ENCODE peak calls at places on chromosomes 4 and X, in seven cellular contexts. One of them, this sample, is unnamed.

GRCh38 chr4:102734591-102735385 is 26.0 kb downstream of the MANBA start:
- DNase-seq in D721Med: no peak
- DNase-seq in endodermal cell: no peak
- DNase-seq in Peyer's patch: no peak
- DNase-seq in WERI-Rb-1: no peak
- DNase-seq in heart right ventricle: no peak
- DNase-seq in astrocyte: peak; percentile 26
- DNase-seq in this sample: peak; percentile 53

GRCh38 chr4:7852568-7853185 is 87.0 kb downstream of the AFAP1 start:
- DNase-seq in D721Med: no peak
- DNase-seq in endodermal cell: no peak
- DNase-seq in Peyer's patch: no peak
- DNase-seq in WERI-Rb-1: no peak
- DNase-seq in heart right ventricle: no peak
- DNase-seq in astrocyte: peak; percentile 94
- DNase-seq in this sample: no peak

GRCh38 chrX:68647156-68647957 is at the start of gene STARD8:
- DNase-seq in D721Med: no peak
- DNase-seq in endodermal cell: peak; percentile 86
- DNase-seq in Peyer's patch: no peak
- DNase-seq in WERI-Rb-1: peak; percentile 41
- DNase-seq in heart right ventricle: peak; percentile 15
- DNase-seq in astrocyte: peak; percentile 41
- DNase-seq in this sample: no peak

GRCh38 chrX:47447607-47448006 is 35.4 kb downstream of the ZNF41 start:
- DNase-seq in D721Med: no peak
- DNase-seq in endodermal cell: no peak
- DNase-seq in Peyer's patch: no peak
- DNase-seq in WERI-Rb-1: no peak
- DNase-seq in heart right ventricle: no peak
- DNase-seq in astrocyte: no peak
- DNase-seq in this sample: no peak

GRCh38 chr4:138736362-138736761 is 279.2 kb upstream of the NOCT start:
- DNase-seq in D721Med: no peak
- DNase-seq in endodermal cell: no peak
- DNase-seq in Peyer's patch: no peak
- DNase-seq in WERI-Rb-1: no peak
- DNase-seq in heart right ventricle: no peak
- DNase-seq in astrocyte: peak; percentile 37
- DNase-seq in this sample: no peak

GRCh38 chr4:98204236-98204553 is 57.0 kb upstream of the RAP1GDS1 start:
- DNase-seq in D721Med: no peak
- DNase-seq in endodermal cell: no peak
- DNase-seq in Peyer's patch: no peak
- DNase-seq in WERI-Rb-1: no peak
- DNase-seq in heart right ventricle: no peak
- DNase-seq in astrocyte: no peak
- DNase-seq in this sample: peak; percentile 23

GRCh38 chr4:138562544-138562961 is 320.4 kb upstream of the SLC7A11 start:
- DNase-seq in D721Med: no peak
- DNase-seq in endodermal cell: no peak
- DNase-seq in Peyer's patch: no peak
- DNase-seq in WERI-Rb-1: no peak
- DNase-seq in heart right ventricle: peak; percentile 42
- DNase-seq in astrocyte: peak; percentile 72
- DNase-seq in this sample: peak; percentile 49

GRCh38 chr4:89549907-89550306 is 242.3 kb upstream of the GPRIN3 start:
- DNase-seq in D721Med: no peak
- DNase-seq in endodermal cell: no peak
- DNase-seq in Peyer's patch: no peak
- DNase-seq in WERI-Rb-1: no peak
- DNase-seq in heart right ventricle: no peak
- DNase-seq in astrocyte: no peak
- DNase-seq in this sample: no peak

GRCh38 chr4:143406523-143406922 is 69.8 kb downstream of the GAB1 start:
- DNase-seq in D721Med: no peak
- DNase-seq in endodermal cell: no peak
- DNase-seq in Peyer's patch: no peak
- DNase-seq in WERI-Rb-1: no peak
- DNase-seq in heart right ventricle: peak; percentile 77
- DNase-seq in astrocyte: peak; percentile 54
- DNase-seq in this sample: no peak

GRCh38 chr4:169136796-169137554 is 126.9 kb upstream of the CBR4 start:
- DNase-seq in D721Med: no peak
- DNase-seq in endodermal cell: no peak
- DNase-seq in Peyer's patch: no peak
- DNase-seq in WERI-Rb-1: no peak
- DNase-seq in heart right ventricle: no peak
- DNase-seq in astrocyte: no peak
- DNase-seq in this sample: no peak

GRCh38 chrX:18574591-18574990 is 97.3 kb downstream of the RS1 start:
- DNase-seq in D721Med: no peak
- DNase-seq in endodermal cell: no peak
- DNase-seq in Peyer's patch: no peak
- DNase-seq in WERI-Rb-1: peak; percentile 74
- DNase-seq in heart right ventricle: peak; percentile 24
- DNase-seq in astrocyte: peak; percentile 66
- DNase-seq in this sample: no peak

GRCh38 chr4:24224446-24224845 is 334.6 kb upstream of the PPARGC1A start:
- DNase-seq in D721Med: no peak
- DNase-seq in endodermal cell: no peak
- DNase-seq in Peyer's patch: no peak
- DNase-seq in WERI-Rb-1: no peak
- DNase-seq in heart right ventricle: no peak
- DNase-seq in astrocyte: no peak
- DNase-seq in this sample: no peak

GRCh38 chrX:153502796-153503195 is 8.0 kb downstream of the BGN start:
- DNase-seq in D721Med: no peak
- DNase-seq in endodermal cell: no peak
- DNase-seq in Peyer's patch: no peak
- DNase-seq in WERI-Rb-1: no peak
- DNase-seq in heart right ventricle: no peak
- DNase-seq in astrocyte: no peak
- DNase-seq in this sample: no peak

GRCh38 chr4:140044314-140044991 is 109.5 kb downstream of the MAML3 start:
- DNase-seq in D721Med: no peak
- DNase-seq in endodermal cell: no peak
- DNase-seq in Peyer's patch: no peak
- DNase-seq in WERI-Rb-1: no peak
- DNase-seq in heart right ventricle: no peak
- DNase-seq in astrocyte: no peak
- DNase-seq in this sample: no peak

GRCh38 chr4:89256203-89256800 is 51.3 kb downstream of the GPRIN3 start:
- DNase-seq in D721Med: no peak
- DNase-seq in endodermal cell: no peak
- DNase-seq in Peyer's patch: no peak
- DNase-seq in WERI-Rb-1: peak; percentile 84
- DNase-seq in heart right ventricle: no peak
- DNase-seq in astrocyte: no peak
- DNase-seq in this sample: no peak

GRCh38 chr4:2301221-2301642 is 39.3 kb upstream of the MXD4 start:
- DNase-seq in D721Med: peak; percentile 2
- DNase-seq in endodermal cell: no peak
- DNase-seq in Peyer's patch: no peak
- DNase-seq in WERI-Rb-1: no peak
- DNase-seq in heart right ventricle: no peak
- DNase-seq in astrocyte: no peak
- DNase-seq in this sample: no peak

GRCh38 chrX:9940397-9940796 is 26.8 kb upstream of the CLDN34 start:
- DNase-seq in D721Med: no peak
- DNase-seq in endodermal cell: no peak
- DNase-seq in Peyer's patch: no peak
- DNase-seq in WERI-Rb-1: no peak
- DNase-seq in heart right ventricle: no peak
- DNase-seq in astrocyte: peak; percentile 93
- DNase-seq in this sample: no peak

GRCh38 chrX:36577006-36577405 is 431.2 kb upstream of the FAM47C start:
- DNase-seq in D721Med: no peak
- DNase-seq in endodermal cell: no peak
- DNase-seq in Peyer's patch: no peak
- DNase-seq in WERI-Rb-1: no peak
- DNase-seq in heart right ventricle: no peak
- DNase-seq in astrocyte: no peak
- DNase-seq in this sample: no peak

GRCh38 chr4:88054909-88055308 is 47.5 kb downstream of the PKD2 start:
- DNase-seq in D721Med: no peak
- DNase-seq in endodermal cell: peak; percentile 73
- DNase-seq in Peyer's patch: no peak
- DNase-seq in WERI-Rb-1: peak; percentile 44
- DNase-seq in heart right ventricle: peak; percentile 29
- DNase-seq in astrocyte: peak; percentile 23
- DNase-seq in this sample: peak; percentile 5

GRCh38 chr4:25021206-25021605 is 9.5 kb downstream of the LGI2 start:
- DNase-seq in D721Med: no peak
- DNase-seq in endodermal cell: no peak
- DNase-seq in Peyer's patch: no peak
- DNase-seq in WERI-Rb-1: no peak
- DNase-seq in heart right ventricle: no peak
- DNase-seq in astrocyte: no peak
- DNase-seq in this sample: no peak

GRCh38 chr4:2833671-2834000 is 10.0 kb upstream of the ADD1 start:
- DNase-seq in D721Med: no peak
- DNase-seq in endodermal cell: no peak
- DNase-seq in Peyer's patch: no peak
- DNase-seq in WERI-Rb-1: no peak
- DNase-seq in heart right ventricle: no peak
- DNase-seq in astrocyte: no peak
- DNase-seq in this sample: peak; percentile 12

GRCh38 chrX:71623714-71624113 is 5.4 kb upstream of the CXCR3 start:
- DNase-seq in D721Med: no peak
- DNase-seq in endodermal cell: no peak
- DNase-seq in Peyer's patch: no peak
- DNase-seq in WERI-Rb-1: no peak
- DNase-seq in heart right ventricle: no peak
- DNase-seq in astrocyte: no peak
- DNase-seq in this sample: no peak

GRCh38 chr4:185840201-185840600 is 28.2 kb upstream of the SORBS2 start:
- DNase-seq in D721Med: no peak
- DNase-seq in endodermal cell: no peak
- DNase-seq in Peyer's patch: no peak
- DNase-seq in WERI-Rb-1: no peak
- DNase-seq in heart right ventricle: no peak
- DNase-seq in astrocyte: peak; percentile 31
- DNase-seq in this sample: no peak

GRCh38 chr4:159487284-159487747 is 384.4 kb downstream of the RAPGEF2 start:
- DNase-seq in D721Med: no peak
- DNase-seq in endodermal cell: peak; percentile 84
- DNase-seq in Peyer's patch: no peak
- DNase-seq in WERI-Rb-1: peak; percentile 69
- DNase-seq in heart right ventricle: peak; percentile 49
- DNase-seq in astrocyte: peak; percentile 62
- DNase-seq in this sample: peak; percentile 31

GRCh38 chr4:91171217-91171616 is 1044.0 kb downstream of the CCSER1 start:
- DNase-seq in D721Med: no peak
- DNase-seq in endodermal cell: no peak
- DNase-seq in Peyer's patch: no peak
- DNase-seq in WERI-Rb-1: no peak
- DNase-seq in heart right ventricle: no peak
- DNase-seq in astrocyte: peak; percentile 2
- DNase-seq in this sample: no peak

GRCh38 chr4:73593631-73594241 is 26.5 kb downstream of the RASSF6 start:
- DNase-seq in D721Med: no peak
- DNase-seq in endodermal cell: no peak
- DNase-seq in Peyer's patch: no peak
- DNase-seq in WERI-Rb-1: no peak
- DNase-seq in heart right ventricle: no peak
- DNase-seq in astrocyte: no peak
- DNase-seq in this sample: no peak
- TF ChIP-seq CTCF in D721Med: peak; percentile 52
- TF ChIP-seq CTCF in endodermal cell: peak; percentile 79
- TF ChIP-seq CTCF in Peyer's patch: peak; percentile 53
- TF ChIP-seq CTCF in WERI-Rb-1: peak; percentile 8
- TF ChIP-seq CTCF in heart right ventricle: peak; percentile 52
- TF ChIP-seq CTCF in astrocyte: peak; percentile 65
- TF ChIP-seq CTCF in this sample: peak; percentile 55

GRCh38 chr4:10403633-10404445 is 53.4 kb downstream of the ZNF518B start:
- DNase-seq in D721Med: no peak
- DNase-seq in endodermal cell: peak; percentile 67
- DNase-seq in Peyer's patch: no peak
- DNase-seq in WERI-Rb-1: peak; percentile 35
- DNase-seq in heart right ventricle: peak; percentile 11
- DNase-seq in astrocyte: peak; percentile 2
- DNase-seq in this sample: peak; percentile 38
- TF ChIP-seq CTCF in D721Med: peak; percentile 41
- TF ChIP-seq CTCF in endodermal cell: peak; percentile 82
- TF ChIP-seq CTCF in Peyer's patch: peak; percentile 27
- TF ChIP-seq CTCF in WERI-Rb-1: peak; percentile 47
- TF ChIP-seq CTCF in heart right ventricle: peak; percentile 55
- TF ChIP-seq CTCF in astrocyte: peak; percentile 38
- TF ChIP-seq CTCF in this sample: peak; percentile 36

DNA sequence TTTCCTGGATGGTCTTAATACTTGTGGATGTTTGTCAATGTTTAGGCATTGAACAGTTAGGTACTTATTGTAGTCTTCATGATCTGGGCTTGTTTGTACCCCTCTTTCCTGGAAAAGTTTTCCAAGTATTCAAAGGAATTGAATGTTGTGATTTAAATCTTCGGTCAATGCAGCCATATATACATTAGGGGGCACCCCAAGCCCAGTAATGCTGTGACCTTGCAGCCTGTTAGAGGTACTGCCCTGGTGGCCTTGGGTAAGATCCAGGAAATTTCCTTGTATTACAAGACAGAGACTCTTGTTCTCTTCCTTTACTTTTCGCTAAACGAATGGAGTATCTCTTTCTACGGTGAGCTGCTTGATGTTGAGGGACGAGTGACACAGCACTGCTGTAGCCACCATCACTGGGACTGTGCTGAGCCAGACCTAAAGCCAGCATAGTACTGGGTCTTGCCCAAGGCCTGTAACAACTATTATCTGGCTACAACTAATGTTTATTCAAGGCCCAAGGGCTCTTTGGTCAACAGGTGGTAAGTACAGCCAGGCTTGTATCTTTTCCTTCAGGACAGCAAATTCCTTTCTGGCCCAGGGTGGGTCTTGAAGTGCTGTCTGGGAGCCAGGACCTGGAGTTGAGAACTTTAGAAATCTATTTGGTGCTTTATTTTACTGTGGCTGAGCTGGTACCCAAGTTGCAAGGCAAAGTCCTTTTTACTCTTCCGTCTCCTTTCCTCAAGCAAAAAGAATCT is 118.3 kb upstream of the ATOH1 start:
- DNase-seq in D721Med: no peak
- DNase-seq in endodermal cell: peak; percentile 79
- DNase-seq in Peyer's patch: no peak
- DNase-seq in WERI-Rb-1: peak; percentile 65
- DNase-seq in heart right ventricle: no peak
- DNase-seq in astrocyte: no peak
- DNase-seq in this sample: no peak
- TF ChIP-seq CTCF in D721Med: peak; percentile 40
- TF ChIP-seq CTCF in endodermal cell: peak; percentile 92
- TF ChIP-seq CTCF in Peyer's patch: peak; percentile 19
- TF ChIP-seq CTCF in WERI-Rb-1: peak; percentile 55
- TF ChIP-seq CTCF in heart right ventricle: no peak
- TF ChIP-seq CTCF in astrocyte: no peak
- TF ChIP-seq CTCF in this sample: peak; percentile 64

GRCh38 chrX:15567886-15568616 is 32.7 kb downstream of the ACE2 start:
- DNase-seq in D721Med: no peak
- DNase-seq in endodermal cell: peak; percentile 51
- DNase-seq in Peyer's patch: no peak
- DNase-seq in WERI-Rb-1: no peak
- DNase-seq in heart right ventricle: no peak
- DNase-seq in astrocyte: no peak
- DNase-seq in this sample: no peak
- TF ChIP-seq CTCF in D721Med: no peak
- TF ChIP-seq CTCF in endodermal cell: peak; percentile 70
- TF ChIP-seq CTCF in Peyer's patch: no peak
- TF ChIP-seq CTCF in WERI-Rb-1: no peak
- TF ChIP-seq CTCF in heart right ventricle: no peak
- TF ChIP-seq CTCF in astrocyte: peak; percentile 15
- TF ChIP-seq CTCF in this sample: no peak

This sample was measured in GM13977.